ENCODE peak calls at places on chromosomes 11 and 22, in five cellular contexts. X, P, Y, M and D are unnamed samples.

GRCh38 chr11:34148504-34149165 is 43.2 kb downstream of the NAT10 start:
- DNase-seq in Y (no peak), X (no peak), P (no peak), M (no peak), D (no peak)

GRCh38 chr22:22558972-22559603 is at the start of gene PRAME:
- DNase-seq in M (peak), Y (peak), P (peak), X (peak), D (peak)

GRCh38 chr22:17774206-17774927 is at the start of gene BID:
- DNase-seq in P (no peak), Y (peak), M (peak), X (no peak), D (no peak)

GRCh38 chr22:44693756-44694155 is 8.2 kb upstream of the PRR5 start:
- DNase-seq in P (no peak), Y (no peak), M (no peak), X (no peak), D (no peak)

GRCh38 chr11:94501522-94501921 is 7.7 kb downstream of the ANKRD49 start:
- DNase-seq in M (no peak), P (no peak), Y (no peak), X (no peak), D (no peak)

GRCh38 chr11:133930767-133931448 is 25.9 kb downstream of the IGSF9B start:
- DNase-seq in P (no peak), X (no peak), Y (no peak), M (no peak), D (no peak)

GRCh38 chr11:123526027-123526805 is 96.1 kb downstream of the GRAMD1B start:
- DNase-seq in X (no peak), P (no peak), M (no peak), Y (no peak), D (no peak)

GRCh38 chr22:50624347-50625130 is 3.4 kb downstream of the ARSA start:
- DNase-seq in P (no peak), Y (no peak), M (no peak), X (no peak), D (no peak)

GRCh38 chr11:102546923-102547471 is 16.4 kb upstream of the MMP7 start:
- DNase-seq in M (no peak), Y (peak), X (peak), P (no peak), D (peak)

GRCh38 chr11:27216268-27217149 is 146.5 kb downstream of the CCDC34 start:
- DNase-seq in P (peak), X (no peak), Y (no peak), M (no peak), D (no peak)

GRCh38 chr22:36966851-36967535 is 52.3 kb downstream of the TST start:
- DNase-seq in Y (no peak), P (peak), M (no peak), X (no peak), D (no peak)

GRCh38 chr11:10809373-10810199 is 860 bp upstream of the EIF4G2 start:
- DNase-seq in P (peak), Y (peak), X (no peak), M (no peak), D (no peak)

GRCh38 chr22:41932353-41932752 is 5.7 kb upstream of the TNFRSF13C start:
- DNase-seq in P (no peak), M (no peak), X (no peak), Y (no peak), D (no peak)

GRCh38 chr22:42180349-42180842 is 49.8 kb upstream of the CYP2D6 start:
- DNase-seq in Y (peak), X (no peak), P (no peak), M (no peak), D (no peak)

GRCh38 chr11:112878228-112878627 is 83.0 kb upstream of the NCAM1 start:
- DNase-seq in P (no peak), X (no peak), M (no peak), Y (no peak), D (no peak)

GRCh38 chr11:115333106-115333505 is 171.1 kb downstream of the CADM1 start:
- DNase-seq in P (no peak), X (no peak), Y (no peak), M (no peak), D (no peak)

GRCh38 chr11:70915158-70915795 is 337.1 kb downstream of the SHANK2 start:
- DNase-seq in P (no peak), M (no peak), Y (no peak), X (no peak), D (no peak)

GRCh38 chr11:38006466-38006865 is 1408.4 kb upstream of the RAG2 start:
- DNase-seq in M (no peak), Y (no peak), X (no peak), P (peak), D (no peak)

GRCh38 chr11:83278351-83278750 is 7.8 kb downstream of the CCDC90B start:
- DNase-seq in Y (no peak), X (no peak), P (peak), M (no peak), D (no peak)

GRCh38 chr22:44410396-44411056 is 87.5 kb downstream of the RTL6 start:
- DNase-seq in M (no peak), X (no peak), P (no peak), Y (no peak), D (no peak)

GRCh38 chr11:78586452-78587046 is 11.9 kb upstream of the NARS2 start:
- DNase-seq in Y (peak), X (no peak), M (no peak), P (peak), D (no peak)

GRCh38 chr11:20023082-20023426 is 137.2 kb downstream of the DBX1 start:
- DNase-seq in Y (no peak), X (no peak), M (no peak), P (no peak), D (no peak)

GRCh38 chr22:49048591-49048990 is 779.1 kb downstream of the BRD1 start:
- DNase-seq in X (no peak), Y (no peak), P (no peak), M (no peak), D (no peak)

GRCh38 chr11:72813740-72814138 is 472 bp upstream of the ATG16L2 start:
- DNase-seq in X (no peak), Y (peak), M (peak), P (peak), D (no peak)

GRCh38 chr11:131624526-131624925 is 254.1 kb downstream of the NTM start:
- DNase-seq in M (no peak), X (no peak), Y (no peak), P (no peak), D (no peak)

GRCh38 chr22:38981659-38982007 is 514 bp upstream of the APOBEC3B start:
- DNase-seq in Y (peak), X (no peak), M (no peak), P (no peak), D (no peak)

GRCh38 chr11:95279921-95280861 is 49.2 kb upstream of the SESN3 start:
- DNase-seq in P (peak), X (no peak), Y (no peak), M (no peak), D (no peak)

GRCh38 chr11:114284021-114284420 is 12.2 kb upstream of the NNMT start:
- DNase-seq in Y (no peak), P (no peak), X (no peak), M (peak), D (no peak)

GRCh38 chr22:20143883-20144665 is 6.8 kb downstream of the CCDC188 start:
- DNase-seq in P (no peak), X (no peak), M (no peak), Y (no peak), D (no peak)

GRCh38 chr11:133916790-133917440 is 39.9 kb downstream of the IGSF9B start:
- DNase-seq in M (no peak), P (no peak), X (no peak), Y (no peak), D (no peak)

GRCh38 chr11:11747570-11747969 is 94.2 kb upstream of the USP47 start:
- DNase-seq in M (no peak), Y (no peak), P (no peak), X (no peak), D (no peak)

GRCh38 chr22:19730662-19731360 is 7.5 kb downstream of the GP1BB start:
- DNase-seq in Y (peak), X (no peak), M (peak), P (peak), D (no peak)

GRCh38 chr22:49140921-49141680 is 686.6 kb downstream of the BRD1 start:
- DNase-seq in P (no peak), Y (no peak), X (no peak), M (no peak), D (no peak)

GRCh38 chr11:112756166-112756565 is 205.1 kb upstream of the NCAM1 start:
- DNase-seq in X (no peak), P (no peak), M (no peak), Y (no peak), D (no peak)

GRCh38 chr22:31572939-31573338 is 76.6 kb downstream of the SFI1 start:
- DNase-seq in P (no peak), Y (no peak), X (no peak), M (no peak), D (no peak)

GRCh38 chr11:71373791-71374454 is 74.3 kb downstream of the DHCR7 start:
- DNase-seq in Y (peak), X (peak), P (no peak), M (no peak), D (peak)

GRCh38 chr22:32665676-32666075 is 135.8 kb upstream of the TIMP3 start:
- DNase-seq in Y (no peak), X (no peak), M (no peak), P (no peak), D (no peak)

GRCh38 chr11:35785287-35786167 is 123.0 kb downstream of the TRIM44 start:
- DNase-seq in M (no peak), P (peak), X (peak), Y (peak), D (no peak)
- H3K4me3 ChIP-seq in M (no peak), P (no peak), X (no peak), Y (no peak), D (no peak)

DNA sequence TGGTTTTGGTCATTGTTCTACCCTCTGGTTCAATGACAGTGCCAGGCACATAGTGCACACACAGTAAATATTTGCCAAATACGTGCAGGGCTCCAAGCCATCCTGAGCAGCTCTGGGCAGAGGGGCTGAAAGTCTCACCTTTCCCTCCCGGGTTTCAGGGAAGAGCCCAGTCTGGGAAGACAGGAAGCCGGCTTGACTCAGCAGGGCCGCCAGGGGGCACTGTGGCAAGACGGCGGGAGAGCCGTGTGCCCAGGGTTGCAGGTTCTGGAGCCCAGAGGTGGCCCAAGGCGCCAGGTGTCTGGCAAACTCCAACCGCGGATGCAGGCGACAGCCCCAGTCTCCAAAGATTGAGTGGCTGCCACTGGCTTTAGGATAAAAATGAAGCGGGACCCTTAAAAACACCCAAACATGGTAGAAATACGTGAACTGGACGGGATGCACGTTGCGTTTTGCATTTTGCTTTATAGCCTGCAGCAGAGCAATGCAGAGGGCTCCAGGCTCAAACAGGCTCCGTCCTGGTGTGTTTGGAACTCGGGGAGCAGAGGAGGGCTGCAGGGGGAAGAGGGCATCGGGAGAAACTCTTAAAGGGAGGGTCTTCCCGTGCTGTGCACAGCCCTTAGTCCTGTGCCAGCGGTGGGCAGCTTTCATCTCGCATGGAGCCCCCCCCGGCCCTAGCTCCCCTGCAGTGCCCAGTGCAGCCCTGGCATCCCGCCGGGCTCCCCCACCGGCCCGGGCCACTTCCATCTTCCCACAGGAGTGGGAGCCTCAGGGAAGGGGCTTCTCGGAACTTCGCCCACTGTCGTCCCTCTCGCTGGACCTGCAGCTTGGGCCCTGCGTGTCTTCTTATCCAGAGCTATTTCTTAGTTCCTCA is 10.7 kb downstream of the KRTAP5-5 start:
- DNase-seq in P (peak), Y (peak), M (peak), X (no peak), D (no peak)
- TF ChIP-seq CTCF in P (peak), Y (peak), M (peak), X (peak), D (peak)

GRCh38 chr22:34283844-34284243 is 363.6 kb upstream of the LARGE1 start:
- DNase-seq in Y (no peak), P (no peak), X (no peak), M (no peak), D (no peak)
- H3K4me3 ChIP-seq in Y (no peak), P (no peak), X (no peak), M (no peak), D (no peak)

GRCh38 chr22:23790819-23791736 is 4.3 kb downstream of the SMARCB1 start:
- DNase-seq in M (no peak), X (no peak), Y (no peak), P (peak), D (no peak)

GRCh38 chr22:23791737-23792645 is 5.2 kb downstream of the SMARCB1 start:
- DNase-seq in Y (no peak), X (no peak), P (no peak), M (no peak), D (no peak)

GRCh38 chr22:23796461-23796860 is 9.7 kb downstream of the SMARCB1 start:
- DNase-seq in P (no peak), Y (no peak), X (no peak), M (no peak), D (no peak)

GRCh38 chr22:23789638-23790037 is 2.9 kb downstream of the SMARCB1 start:
- DNase-seq in M (no peak), Y (no peak), P (no peak), X (no peak), D (no peak)

GRCh38 chr22:23793326-23793725 is 6.6 kb downstream of the SMARCB1 start:
- DNase-seq in X (no peak), M (no peak), P (no peak), Y (no peak), D (no peak)
- TF ChIP-seq CTCF in X (no peak), M (no peak), P (no peak), Y (no peak), D (no peak)

DNA sequence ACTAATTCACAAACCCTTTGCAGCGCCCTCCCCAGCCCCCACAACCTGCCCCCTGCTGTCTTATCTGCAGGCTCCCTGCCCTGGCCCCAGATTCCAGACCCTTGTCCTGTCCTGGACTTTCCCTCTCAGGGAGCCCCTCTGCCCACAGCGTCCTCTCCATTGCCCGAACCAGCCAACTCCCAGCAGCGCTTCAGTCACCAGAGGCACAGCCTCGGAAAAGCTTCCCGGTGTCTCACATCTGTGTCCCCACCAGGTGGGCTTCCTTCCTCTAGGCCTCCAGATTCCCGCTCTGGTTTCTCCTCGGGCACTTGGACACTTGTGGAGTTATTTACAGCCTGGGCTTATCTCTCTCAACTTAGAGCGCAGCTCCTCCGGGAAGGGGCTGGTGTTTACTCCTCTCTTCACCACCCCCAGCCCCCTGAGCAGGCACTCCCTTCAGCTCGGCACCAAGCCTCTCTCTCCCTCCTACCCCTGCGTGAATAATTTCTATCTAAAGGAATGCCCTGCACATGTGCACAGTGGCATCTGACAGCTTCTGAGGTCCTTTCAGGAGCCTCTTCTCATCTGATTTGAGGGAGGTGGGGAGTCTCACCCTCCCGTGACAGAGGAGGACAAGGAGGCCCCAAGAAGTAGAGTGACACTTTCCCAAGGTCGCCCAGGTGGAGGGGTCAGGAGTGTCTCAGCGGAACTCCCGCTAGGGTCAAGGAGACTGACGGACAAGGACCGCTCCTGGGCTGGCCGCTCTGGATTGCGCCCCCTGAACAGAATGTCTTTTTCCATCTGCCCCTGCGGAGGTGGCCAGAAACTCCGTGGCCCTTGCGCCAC is 838 bp downstream of the WNT11 start:
- DNase-seq in Y (no peak), M (no peak), X (no peak), P (no peak), D (no peak)
- H3K4me3 ChIP-seq in Y (no peak), M (no peak), X (no peak), P (no peak), D (no peak)

GRCh38 chr11:32615422-32615821 is 31.8 kb downstream of the EIF3M start:
- DNase-seq in Y (no peak), P (peak), M (no peak), X (no peak), D (no peak)
- TF ChIP-seq CTCF in Y (no peak), P (peak), M (no peak), X (no peak), D (no peak)